ENCODE peak calls at places on chromosomes 2 and 18, in eight cellular contexts. One of them, this sample, is unnamed.
A peak's percentile ranks its signal among the peaks of the same experiment; 100 is the strongest.

GRCh38 chr2:3780477-3781402 is 77.4 kb downstream of the DCDC2C start:
- DNase-seq in left ventricle myocardium inferior: peak; percentile 48
- DNase-seq in fibroblast of villous mesenchyme: peak; percentile 52
- DNase-seq in GM12865: peak; percentile 77
- DNase-seq in brain microvascular endothelial cell: peak; percentile 75
- DNase-seq in CD8-positive, alpha-beta T cell: peak; percentile 15
- DNase-seq in stomach: peak; percentile 67
- DNase-seq in HepG2: peak; percentile 75
- DNase-seq in this sample: no peak

GRCh38 chr2:136151021-136151971 is 33.3 kb upstream of the CXCR4 start:
- DNase-seq in stomach: no peak
- DNase-seq in fibroblast of villous mesenchyme: no peak
- DNase-seq in left ventricle myocardium inferior: no peak
- DNase-seq in HepG2: no peak
- DNase-seq in CD8-positive, alpha-beta T cell: no peak
- DNase-seq in GM12865: no peak
- DNase-seq in brain microvascular endothelial cell: no peak
- DNase-seq in this sample: no peak

GRCh38 chr2:240648155-240648649 is 22.9 kb downstream of the GPR35 start:
- DNase-seq in fibroblast of villous mesenchyme: no peak
- DNase-seq in HepG2: no peak
- DNase-seq in stomach: no peak
- DNase-seq in left ventricle myocardium inferior: no peak
- DNase-seq in CD8-positive, alpha-beta T cell: no peak
- DNase-seq in GM12865: no peak
- DNase-seq in brain microvascular endothelial cell: no peak
- DNase-seq in this sample: no peak

GRCh38 chr2:48315847-48316194 is 214.1 kb upstream of the STON1 start:
- DNase-seq in brain microvascular endothelial cell: peak; percentile 2
- DNase-seq in stomach: no peak
- DNase-seq in fibroblast of villous mesenchyme: peak; percentile 8
- DNase-seq in left ventricle myocardium inferior: no peak
- DNase-seq in HepG2: peak; percentile 52
- DNase-seq in GM12865: peak; percentile 63
- DNase-seq in CD8-positive, alpha-beta T cell: peak; percentile 25
- DNase-seq in this sample: no peak

GRCh38 chr2:207311316-207312005 is 145.7 kb upstream of the KLF7 start:
- DNase-seq in left ventricle myocardium inferior: no peak
- DNase-seq in stomach: peak; percentile 28
- DNase-seq in GM12865: peak; percentile 52
- DNase-seq in fibroblast of villous mesenchyme: peak; percentile 99
- DNase-seq in HepG2: peak; percentile 46
- DNase-seq in CD8-positive, alpha-beta T cell: no peak
- DNase-seq in brain microvascular endothelial cell: peak; percentile 99
- DNase-seq in this sample: no peak

GRCh38 chr18:31830686-31831085 is 70.0 kb upstream of the SLC25A52 start:
- DNase-seq in CD8-positive, alpha-beta T cell: no peak
- DNase-seq in left ventricle myocardium inferior: no peak
- DNase-seq in fibroblast of villous mesenchyme: no peak
- DNase-seq in GM12865: no peak
- DNase-seq in brain microvascular endothelial cell: no peak
- DNase-seq in stomach: no peak
- DNase-seq in HepG2: peak; percentile 79
- DNase-seq in this sample: no peak

GRCh38 chr2:62757029-62757428 is 51.5 kb downstream of the EHBP1 start:
- DNase-seq in CD8-positive, alpha-beta T cell: no peak
- DNase-seq in brain microvascular endothelial cell: no peak
- DNase-seq in fibroblast of villous mesenchyme: no peak
- DNase-seq in left ventricle myocardium inferior: no peak
- DNase-seq in HepG2: no peak
- DNase-seq in stomach: no peak
- DNase-seq in GM12865: no peak
- DNase-seq in this sample: no peak

GRCh38 chr2:212402316-212402715 is 136.3 kb downstream of the ERBB4 start:
- DNase-seq in stomach: no peak
- DNase-seq in fibroblast of villous mesenchyme: no peak
- DNase-seq in CD8-positive, alpha-beta T cell: no peak
- DNase-seq in GM12865: no peak
- DNase-seq in left ventricle myocardium inferior: no peak
- DNase-seq in brain microvascular endothelial cell: no peak
- DNase-seq in HepG2: no peak
- DNase-seq in this sample: no peak

GRCh38 chr2:168884990-168885389 is 5.2 kb downstream of the SPC25 start:
- DNase-seq in left ventricle myocardium inferior: no peak
- DNase-seq in fibroblast of villous mesenchyme: no peak
- DNase-seq in GM12865: no peak
- DNase-seq in HepG2: no peak
- DNase-seq in CD8-positive, alpha-beta T cell: no peak
- DNase-seq in brain microvascular endothelial cell: no peak
- DNase-seq in stomach: no peak
- DNase-seq in this sample: no peak

GRCh38 chr2:218218409-218219185 is 1.6 kb downstream of the ARPC2 start:
- DNase-seq in brain microvascular endothelial cell: no peak
- DNase-seq in CD8-positive, alpha-beta T cell: peak; percentile 22
- DNase-seq in left ventricle myocardium inferior: no peak
- DNase-seq in stomach: no peak
- DNase-seq in GM12865: peak; percentile 68
- DNase-seq in fibroblast of villous mesenchyme: no peak
- DNase-seq in HepG2: no peak
- DNase-seq in this sample: no peak

GRCh38 chr18:6413554-6414117 is 1.1 kb downstream of the L3MBTL4 start:
- DNase-seq in left ventricle myocardium inferior: no peak
- DNase-seq in brain microvascular endothelial cell: no peak
- DNase-seq in fibroblast of villous mesenchyme: no peak
- DNase-seq in GM12865: no peak
- DNase-seq in stomach: peak; percentile 35
- DNase-seq in CD8-positive, alpha-beta T cell: no peak
- DNase-seq in HepG2: no peak
- DNase-seq in this sample: no peak
- TF ChIP-seq CTCF in left ventricle myocardium inferior: no peak
- TF ChIP-seq CTCF in brain microvascular endothelial cell: no peak
- TF ChIP-seq CTCF in fibroblast of villous mesenchyme: no peak
- TF ChIP-seq CTCF in GM12865: no peak
- TF ChIP-seq CTCF in stomach: no peak
- TF ChIP-seq CTCF in CD8-positive, alpha-beta T cell: no peak
- TF ChIP-seq CTCF in HepG2: no peak
- TF ChIP-seq CTCF in this sample: no peak

GRCh38 chr2:157182204-157182709 is 75.2 kb upstream of the GALNT5 start:
- DNase-seq in fibroblast of villous mesenchyme: peak; percentile 17
- DNase-seq in HepG2: no peak
- DNase-seq in left ventricle myocardium inferior: no peak
- DNase-seq in stomach: no peak
- DNase-seq in GM12865: no peak
- DNase-seq in brain microvascular endothelial cell: no peak
- DNase-seq in CD8-positive, alpha-beta T cell: no peak
- DNase-seq in this sample: no peak

GRCh38 chr2:157182834-157183396 is 74.6 kb upstream of the GALNT5 start:
- DNase-seq in CD8-positive, alpha-beta T cell: no peak
- DNase-seq in GM12865: no peak
- DNase-seq in left ventricle myocardium inferior: no peak
- DNase-seq in brain microvascular endothelial cell: peak; percentile 79
- DNase-seq in fibroblast of villous mesenchyme: peak; percentile 90
- DNase-seq in HepG2: no peak
- DNase-seq in stomach: no peak
- DNase-seq in this sample: no peak

GRCh38 chr2:157184161-157184910 is 73.2 kb upstream of the GALNT5 start:
- DNase-seq in left ventricle myocardium inferior: no peak
- DNase-seq in brain microvascular endothelial cell: no peak
- DNase-seq in CD8-positive, alpha-beta T cell: no peak
- DNase-seq in stomach: no peak
- DNase-seq in GM12865: no peak
- DNase-seq in HepG2: no peak
- DNase-seq in fibroblast of villous mesenchyme: peak; percentile 63
- DNase-seq in this sample: no peak

GRCh38 chr2:157190151-157190550 is 67.4 kb upstream of the GALNT5 start:
- DNase-seq in stomach: no peak
- DNase-seq in fibroblast of villous mesenchyme: peak; percentile 80
- DNase-seq in CD8-positive, alpha-beta T cell: no peak
- DNase-seq in brain microvascular endothelial cell: peak; percentile 96
- DNase-seq in left ventricle myocardium inferior: no peak
- DNase-seq in HepG2: no peak
- DNase-seq in GM12865: no peak
- DNase-seq in this sample: no peak

DNA sequence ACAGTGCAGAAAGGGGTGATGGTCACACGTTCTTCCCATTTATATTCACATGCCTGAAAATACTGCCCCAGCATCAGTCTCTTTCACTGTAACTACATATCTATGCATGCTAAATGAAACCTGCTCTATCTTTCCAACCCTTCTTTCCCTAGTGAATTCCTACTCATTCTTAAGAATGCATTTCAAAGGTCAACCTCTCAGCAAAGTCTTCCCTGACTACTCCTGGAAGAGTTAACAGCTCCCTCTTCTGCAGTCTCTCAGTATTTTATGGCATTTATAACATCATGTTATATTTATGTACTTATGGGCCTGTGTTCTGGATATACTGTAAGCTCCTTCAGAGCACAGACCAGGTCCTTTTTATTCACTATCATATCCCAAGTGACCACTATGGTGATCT is 71.7 kb upstream of the GALNT5 start:
- DNase-seq in HepG2: no peak
- DNase-seq in fibroblast of villous mesenchyme: peak; percentile 69
- DNase-seq in GM12865: no peak
- DNase-seq in left ventricle myocardium inferior: no peak
- DNase-seq in stomach: no peak
- DNase-seq in brain microvascular endothelial cell: no peak
- DNase-seq in CD8-positive, alpha-beta T cell: no peak
- DNase-seq in this sample: no peak
- TF ChIP-seq CTCF in HepG2: no peak
- TF ChIP-seq CTCF in fibroblast of villous mesenchyme: peak; percentile 10
- TF ChIP-seq CTCF in GM12865: no peak
- TF ChIP-seq CTCF in left ventricle myocardium inferior: no peak
- TF ChIP-seq CTCF in stomach: no peak
- TF ChIP-seq CTCF in brain microvascular endothelial cell: peak; percentile 40
- TF ChIP-seq CTCF in CD8-positive, alpha-beta T cell: no peak
- TF ChIP-seq CTCF in this sample: no peak

GRCh38 chr2:177235855-177236437 is 23.4 kb downstream of the HNRNPA3 start:
- DNase-seq in CD8-positive, alpha-beta T cell: no peak
- DNase-seq in GM12865: no peak
- DNase-seq in stomach: no peak
- DNase-seq in fibroblast of villous mesenchyme: no peak
- DNase-seq in brain microvascular endothelial cell: no peak
- DNase-seq in left ventricle myocardium inferior: no peak
- DNase-seq in HepG2: no peak
- DNase-seq in this sample: no peak
- TF ChIP-seq CTCF in CD8-positive, alpha-beta T cell: no peak
- TF ChIP-seq CTCF in GM12865: no peak
- TF ChIP-seq CTCF in stomach: no peak
- TF ChIP-seq CTCF in fibroblast of villous mesenchyme: no peak
- TF ChIP-seq CTCF in brain microvascular endothelial cell: no peak
- TF ChIP-seq CTCF in left ventricle myocardium inferior: peak; percentile 16
- TF ChIP-seq CTCF in HepG2: no peak
- TF ChIP-seq CTCF in this sample: peak; percentile 37

GRCh38 chr18:21805771-21806366 is 65.3 kb downstream of the MIB1 start:
- DNase-seq in CD8-positive, alpha-beta T cell: no peak
- DNase-seq in GM12865: no peak
- DNase-seq in stomach: no peak
- DNase-seq in HepG2: no peak
- DNase-seq in fibroblast of villous mesenchyme: no peak
- DNase-seq in brain microvascular endothelial cell: no peak
- DNase-seq in left ventricle myocardium inferior: no peak
- DNase-seq in this sample: no peak
- TF ChIP-seq CTCF in CD8-positive, alpha-beta T cell: no peak
- TF ChIP-seq CTCF in GM12865: no peak
- TF ChIP-seq CTCF in stomach: no peak
- TF ChIP-seq CTCF in HepG2: no peak
- TF ChIP-seq CTCF in fibroblast of villous mesenchyme: no peak
- TF ChIP-seq CTCF in brain microvascular endothelial cell: no peak
- TF ChIP-seq CTCF in left ventricle myocardium inferior: no peak
- TF ChIP-seq CTCF in this sample: no peak

DNA sequence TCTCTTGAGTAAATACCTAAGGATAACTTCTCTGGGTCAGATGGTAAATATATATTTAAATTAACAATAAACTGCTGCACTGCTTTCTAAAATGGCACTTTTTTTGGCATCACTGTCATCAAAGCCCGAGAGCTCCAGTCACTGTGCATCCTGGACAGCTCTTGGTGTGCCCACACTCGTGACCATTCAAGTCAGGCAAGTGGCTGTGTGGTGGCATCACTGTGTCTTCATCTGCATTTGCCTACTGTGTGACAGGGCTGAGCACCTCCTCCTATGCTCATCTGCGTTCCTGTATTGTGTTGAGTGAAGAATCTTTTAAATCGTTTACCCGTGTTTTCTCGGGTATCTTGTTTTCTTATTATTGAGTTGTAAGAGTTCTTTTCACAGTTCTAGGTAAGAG is 568.1 kb upstream of the SALL3 start:
- DNase-seq in CD8-positive, alpha-beta T cell: no peak
- DNase-seq in brain microvascular endothelial cell: no peak
- DNase-seq in fibroblast of villous mesenchyme: no peak
- DNase-seq in stomach: no peak
- DNase-seq in GM12865: no peak
- DNase-seq in left ventricle myocardium inferior: no peak
- DNase-seq in HepG2: no peak
- DNase-seq in this sample: no peak
- TF ChIP-seq CTCF in CD8-positive, alpha-beta T cell: no peak
- TF ChIP-seq CTCF in brain microvascular endothelial cell: no peak
- TF ChIP-seq CTCF in fibroblast of villous mesenchyme: no peak
- TF ChIP-seq CTCF in stomach: no peak
- TF ChIP-seq CTCF in GM12865: no peak
- TF ChIP-seq CTCF in left ventricle myocardium inferior: no peak
- TF ChIP-seq CTCF in HepG2: no peak
- TF ChIP-seq CTCF in this sample: no peak

DNA sequence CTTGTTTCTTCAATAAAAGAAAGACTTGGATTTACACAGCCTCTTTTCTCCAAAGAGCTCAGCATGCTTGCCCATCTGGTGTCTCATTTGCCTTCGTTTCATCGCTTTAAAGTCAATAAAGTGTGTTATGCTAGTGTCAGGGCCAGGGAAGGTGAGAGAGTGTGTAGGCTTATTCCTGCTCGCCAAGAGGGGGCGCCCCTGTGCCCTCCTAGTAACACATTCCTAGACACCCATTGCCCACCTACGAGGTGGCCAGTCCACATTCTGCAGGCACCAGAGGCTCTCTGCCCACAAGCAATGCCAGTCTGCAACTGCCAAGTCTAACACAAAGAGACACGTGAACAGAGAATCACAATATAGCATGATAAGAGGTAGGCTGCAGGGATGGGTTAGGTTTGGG is 39.4 kb upstream of the DAPL1 start:
- DNase-seq in fibroblast of villous mesenchyme: no peak
- DNase-seq in stomach: no peak
- DNase-seq in left ventricle myocardium inferior: no peak
- DNase-seq in CD8-positive, alpha-beta T cell: no peak
- DNase-seq in HepG2: no peak
- DNase-seq in brain microvascular endothelial cell: no peak
- DNase-seq in GM12865: peak; percentile 12
- DNase-seq in this sample: no peak
- TF ChIP-seq CTCF in fibroblast of villous mesenchyme: peak; percentile 39
- TF ChIP-seq CTCF in stomach: no peak
- TF ChIP-seq CTCF in left ventricle myocardium inferior: peak; percentile 14
- TF ChIP-seq CTCF in CD8-positive, alpha-beta T cell: no peak
- TF ChIP-seq CTCF in HepG2: peak; percentile 52
- TF ChIP-seq CTCF in brain microvascular endothelial cell: peak; percentile 60
- TF ChIP-seq CTCF in GM12865: peak; percentile 25
- TF ChIP-seq CTCF in this sample: peak; percentile 51

DNA sequence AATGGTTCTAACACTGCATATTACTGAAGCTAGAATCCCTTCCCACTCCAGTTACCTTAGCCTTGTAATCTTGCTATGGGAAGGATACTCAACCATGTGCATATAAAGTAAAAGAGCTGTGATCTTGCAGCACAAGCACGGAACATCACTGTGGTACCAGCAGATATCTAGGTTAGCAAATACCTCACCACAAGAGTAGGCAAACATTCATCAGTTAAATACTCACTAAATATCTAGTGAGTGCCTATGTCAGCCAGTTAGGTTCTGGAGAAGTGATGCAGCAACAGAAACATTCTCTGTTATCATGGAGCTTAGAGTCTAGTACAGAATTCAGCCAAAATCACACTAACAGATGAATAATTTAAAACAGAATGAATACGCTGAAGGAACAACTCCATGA is 349.6 kb upstream of the UBE2E3 start:
- DNase-seq in fibroblast of villous mesenchyme: no peak
- DNase-seq in stomach: no peak
- DNase-seq in brain microvascular endothelial cell: peak; percentile 18
- DNase-seq in GM12865: no peak
- DNase-seq in HepG2: no peak
- DNase-seq in CD8-positive, alpha-beta T cell: no peak
- DNase-seq in left ventricle myocardium inferior: no peak
- DNase-seq in this sample: no peak
- TF ChIP-seq CTCF in fibroblast of villous mesenchyme: no peak
- TF ChIP-seq CTCF in stomach: no peak
- TF ChIP-seq CTCF in brain microvascular endothelial cell: no peak
- TF ChIP-seq CTCF in GM12865: no peak
- TF ChIP-seq CTCF in HepG2: no peak
- TF ChIP-seq CTCF in CD8-positive, alpha-beta T cell: no peak
- TF ChIP-seq CTCF in left ventricle myocardium inferior: no peak
- TF ChIP-seq CTCF in this sample: no peak